ENCODE peak calls at places on chromosomes 7 and 10, in nine cellular contexts. One of them, this sample, is unnamed.

GRCh38 chr10:93503075-93503474 is 6.7 kb downstream of the CEP55 start:
- DNase-seq in GM23338: no peak
- DNase-seq in HCT116: no peak
- DNase-seq in spleen: no peak
- DNase-seq in suprapubic skin: no peak
- DNase-seq in GM12878: peak
- DNase-seq in prostate gland: no peak
- DNase-seq in transverse colon: no peak
- DNase-seq in endothelial cell of umbilical vein: no peak
- DNase-seq in this sample: no peak

GRCh38 chr10:70124918-70125317 is 7.7 kb downstream of the AIFM2 start:
- DNase-seq in GM23338: no peak
- DNase-seq in HCT116: no peak
- DNase-seq in spleen: no peak
- DNase-seq in suprapubic skin: no peak
- DNase-seq in GM12878: no peak
- DNase-seq in prostate gland: no peak
- DNase-seq in transverse colon: no peak
- DNase-seq in endothelial cell of umbilical vein: no peak
- DNase-seq in this sample: no peak

GRCh38 chr10:28418069-28418468 is 114.8 kb upstream of the WAC start:
- DNase-seq in GM23338: no peak
- DNase-seq in HCT116: no peak
- DNase-seq in spleen: no peak
- DNase-seq in suprapubic skin: no peak
- DNase-seq in GM12878: no peak
- DNase-seq in prostate gland: no peak
- DNase-seq in transverse colon: no peak
- DNase-seq in endothelial cell of umbilical vein: no peak
- DNase-seq in this sample: no peak

GRCh38 chr10:44995914-44996633 is 4.6 kb upstream of the ZNF22 start:
- DNase-seq in GM23338: no peak
- DNase-seq in HCT116: no peak
- DNase-seq in spleen: no peak
- DNase-seq in suprapubic skin: no peak
- DNase-seq in GM12878: no peak
- DNase-seq in prostate gland: no peak
- DNase-seq in transverse colon: no peak
- DNase-seq in endothelial cell of umbilical vein: peak
- DNase-seq in this sample: peak

GRCh38 chr7:47195641-47196040 is 386.3 kb downstream of the TNS3 start:
- DNase-seq in GM23338: peak
- DNase-seq in HCT116: peak
- DNase-seq in spleen: no peak
- DNase-seq in suprapubic skin: no peak
- DNase-seq in GM12878: no peak
- DNase-seq in prostate gland: no peak
- DNase-seq in transverse colon: no peak
- DNase-seq in endothelial cell of umbilical vein: no peak
- DNase-seq in this sample: no peak

GRCh38 chr7:55030314-55030713 is 11.5 kb downstream of the EGFR start:
- DNase-seq in GM23338: no peak
- DNase-seq in HCT116: no peak
- DNase-seq in spleen: no peak
- DNase-seq in suprapubic skin: no peak
- DNase-seq in GM12878: no peak
- DNase-seq in prostate gland: no peak
- DNase-seq in transverse colon: no peak
- DNase-seq in endothelial cell of umbilical vein: no peak
- DNase-seq in this sample: no peak

GRCh38 chr7:69775231-69775771 is 177.0 kb downstream of the AUTS2 start:
- DNase-seq in GM23338: no peak
- DNase-seq in HCT116: no peak
- DNase-seq in spleen: no peak
- DNase-seq in suprapubic skin: peak
- DNase-seq in GM12878: no peak
- DNase-seq in prostate gland: no peak
- DNase-seq in transverse colon: no peak
- DNase-seq in endothelial cell of umbilical vein: no peak
- DNase-seq in this sample: no peak

GRCh38 chr10:22443200-22443881 is 98.0 kb downstream of the SPAG6 start:
- DNase-seq in GM23338: no peak
- DNase-seq in HCT116: no peak
- DNase-seq in spleen: no peak
- DNase-seq in suprapubic skin: no peak
- DNase-seq in GM12878: no peak
- DNase-seq in prostate gland: no peak
- DNase-seq in transverse colon: no peak
- DNase-seq in endothelial cell of umbilical vein: no peak
- DNase-seq in this sample: no peak

GRCh38 chr7:11343818-11344413 is 370.2 kb downstream of the PHF14 start:
- DNase-seq in GM23338: peak
- DNase-seq in HCT116: peak
- DNase-seq in spleen: no peak
- DNase-seq in suprapubic skin: no peak
- DNase-seq in GM12878: no peak
- DNase-seq in prostate gland: peak
- DNase-seq in transverse colon: no peak
- DNase-seq in endothelial cell of umbilical vein: peak
- DNase-seq in this sample: no peak

GRCh38 chr7:12921751-12922345 is 234.4 kb downstream of the ARL4A start:
- DNase-seq in GM23338: no peak
- DNase-seq in HCT116: no peak
- DNase-seq in spleen: no peak
- DNase-seq in suprapubic skin: no peak
- DNase-seq in GM12878: no peak
- DNase-seq in prostate gland: no peak
- DNase-seq in transverse colon: peak
- DNase-seq in endothelial cell of umbilical vein: peak
- DNase-seq in this sample: peak

GRCh38 chr7:114620208-114620607 is 205.6 kb downstream of the FOXP2 start:
- DNase-seq in GM23338: no peak
- DNase-seq in HCT116: no peak
- DNase-seq in spleen: no peak
- DNase-seq in suprapubic skin: no peak
- DNase-seq in GM12878: no peak
- DNase-seq in prostate gland: no peak
- DNase-seq in transverse colon: no peak
- DNase-seq in endothelial cell of umbilical vein: no peak
- DNase-seq in this sample: no peak

GRCh38 chr7:37111459-37111858 is 337.2 kb downstream of the ELMO1 start:
- DNase-seq in GM23338: no peak
- DNase-seq in HCT116: no peak
- DNase-seq in spleen: no peak
- DNase-seq in suprapubic skin: no peak
- DNase-seq in GM12878: no peak
- DNase-seq in prostate gland: no peak
- DNase-seq in transverse colon: no peak
- DNase-seq in endothelial cell of umbilical vein: no peak
- DNase-seq in this sample: no peak

GRCh38 chr7:37108615-37109014 is 340.0 kb downstream of the ELMO1 start:
- DNase-seq in GM23338: no peak
- DNase-seq in HCT116: no peak
- DNase-seq in spleen: no peak
- DNase-seq in suprapubic skin: no peak
- DNase-seq in GM12878: no peak
- DNase-seq in prostate gland: no peak
- DNase-seq in transverse colon: no peak
- DNase-seq in endothelial cell of umbilical vein: no peak
- DNase-seq in this sample: no peak

GRCh38 chr7:37109016-37109415 is 339.6 kb downstream of the ELMO1 start:
- DNase-seq in GM23338: no peak
- DNase-seq in HCT116: no peak
- DNase-seq in spleen: no peak
- DNase-seq in suprapubic skin: no peak
- DNase-seq in GM12878: no peak
- DNase-seq in prostate gland: no peak
- DNase-seq in transverse colon: no peak
- DNase-seq in endothelial cell of umbilical vein: peak
- DNase-seq in this sample: no peak

GRCh38 chr7:37110641-37111421 is 337.8 kb downstream of the ELMO1 start:
- DNase-seq in GM23338: no peak
- DNase-seq in HCT116: no peak
- DNase-seq in spleen: no peak
- DNase-seq in suprapubic skin: no peak
- DNase-seq in GM12878: no peak
- DNase-seq in prostate gland: no peak
- DNase-seq in transverse colon: no peak
- DNase-seq in endothelial cell of umbilical vein: no peak
- DNase-seq in this sample: no peak

DNA sequence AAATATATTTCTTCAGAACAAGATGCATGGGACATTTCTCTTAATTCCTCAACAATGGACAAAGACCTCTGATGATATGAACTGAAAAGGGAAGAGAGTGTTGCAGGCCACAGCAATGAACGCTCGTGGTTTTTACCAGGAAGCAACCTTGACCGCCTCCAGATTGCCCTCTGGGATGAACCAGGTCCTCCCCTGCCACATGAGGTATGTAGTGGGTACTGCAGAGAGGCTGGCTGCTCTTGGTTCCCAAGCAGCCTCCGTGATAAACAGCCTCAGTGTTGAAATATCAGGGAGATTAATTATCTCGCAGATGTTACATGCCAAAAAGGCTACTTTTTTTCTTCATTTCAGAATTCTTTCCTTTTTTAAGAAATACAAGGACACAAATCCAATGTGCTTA is 338.8 kb downstream of the ELMO1 start:
- DNase-seq in GM23338: peak
- DNase-seq in HCT116: no peak
- DNase-seq in spleen: no peak
- DNase-seq in suprapubic skin: no peak
- DNase-seq in GM12878: no peak
- DNase-seq in prostate gland: no peak
- DNase-seq in transverse colon: no peak
- DNase-seq in endothelial cell of umbilical vein: peak
- DNase-seq in this sample: no peak
- TF ChIP-seq POLR2AphosphoS5 in GM23338: no peak
- TF ChIP-seq POLR2AphosphoS5 in HCT116: no peak
- TF ChIP-seq POLR2AphosphoS5 in spleen: no peak
- TF ChIP-seq POLR2AphosphoS5 in suprapubic skin: no peak
- TF ChIP-seq POLR2AphosphoS5 in GM12878: no peak
- TF ChIP-seq POLR2AphosphoS5 in prostate gland: no peak
- TF ChIP-seq POLR2AphosphoS5 in transverse colon: no peak
- TF ChIP-seq POLR2AphosphoS5 in endothelial cell of umbilical vein: no peak
- TF ChIP-seq POLR2AphosphoS5 in this sample: peak

GRCh38 chr10:11647676-11648075 is 36.2 kb upstream of the USP6NL start:
- DNase-seq in GM23338: no peak
- DNase-seq in HCT116: no peak
- DNase-seq in spleen: no peak
- DNase-seq in suprapubic skin: no peak
- DNase-seq in GM12878: no peak
- DNase-seq in prostate gland: no peak
- DNase-seq in transverse colon: no peak
- DNase-seq in endothelial cell of umbilical vein: peak
- DNase-seq in this sample: no peak

GRCh38 chr10:11643039-11643438 is 31.6 kb upstream of the USP6NL start:
- DNase-seq in GM23338: no peak
- DNase-seq in HCT116: no peak
- DNase-seq in spleen: peak
- DNase-seq in suprapubic skin: no peak
- DNase-seq in GM12878: no peak
- DNase-seq in prostate gland: no peak
- DNase-seq in transverse colon: no peak
- DNase-seq in endothelial cell of umbilical vein: no peak
- DNase-seq in this sample: no peak

GRCh38 chr10:11642558-11642957 is 31.1 kb upstream of the USP6NL start:
- DNase-seq in GM23338: no peak
- DNase-seq in HCT116: no peak
- DNase-seq in spleen: no peak
- DNase-seq in suprapubic skin: no peak
- DNase-seq in GM12878: no peak
- DNase-seq in prostate gland: no peak
- DNase-seq in transverse colon: no peak
- DNase-seq in endothelial cell of umbilical vein: no peak
- DNase-seq in this sample: no peak

GRCh38 chr10:11646450-11646849 is 35.0 kb upstream of the USP6NL start:
- DNase-seq in GM23338: no peak
- DNase-seq in HCT116: no peak
- DNase-seq in spleen: peak
- DNase-seq in suprapubic skin: no peak
- DNase-seq in GM12878: no peak
- DNase-seq in prostate gland: no peak
- DNase-seq in transverse colon: no peak
- DNase-seq in endothelial cell of umbilical vein: no peak
- DNase-seq in this sample: no peak
- TF ChIP-seq CTCF in GM23338: no peak
- TF ChIP-seq CTCF in HCT116: no peak
- TF ChIP-seq CTCF in spleen: no peak
- TF ChIP-seq CTCF in suprapubic skin: no peak
- TF ChIP-seq CTCF in GM12878: no peak
- TF ChIP-seq CTCF in prostate gland: no peak
- TF ChIP-seq CTCF in transverse colon: no peak
- TF ChIP-seq CTCF in endothelial cell of umbilical vein: no peak
- TF ChIP-seq CTCF in this sample: no peak

GRCh38 chr7:75638607-75639070 is 100.1 kb downstream of the HIP1 start:
- DNase-seq in GM23338: peak
- DNase-seq in HCT116: no peak
- DNase-seq in spleen: peak
- DNase-seq in suprapubic skin: no peak
- DNase-seq in GM12878: no peak
- DNase-seq in prostate gland: peak
- DNase-seq in transverse colon: peak
- DNase-seq in endothelial cell of umbilical vein: peak
- DNase-seq in this sample: peak

GRCh38 chr7:75642810-75643486 is 95.8 kb downstream of the HIP1 start:
- DNase-seq in GM23338: peak
- DNase-seq in HCT116: peak
- DNase-seq in spleen: no peak
- DNase-seq in suprapubic skin: no peak
- DNase-seq in GM12878: peak
- DNase-seq in prostate gland: peak
- DNase-seq in transverse colon: peak
- DNase-seq in endothelial cell of umbilical vein: peak
- DNase-seq in this sample: peak

GRCh38 chr7:75637854-75638606 is 100.7 kb downstream of the HIP1 start:
- DNase-seq in GM23338: peak
- DNase-seq in HCT116: no peak
- DNase-seq in spleen: no peak
- DNase-seq in suprapubic skin: no peak
- DNase-seq in GM12878: no peak
- DNase-seq in prostate gland: no peak
- DNase-seq in transverse colon: no peak
- DNase-seq in endothelial cell of umbilical vein: no peak
- DNase-seq in this sample: no peak

GRCh38 chr7:75639071-75639892 is 99.5 kb downstream of the HIP1 start:
- DNase-seq in GM23338: peak
- DNase-seq in HCT116: no peak
- DNase-seq in spleen: peak
- DNase-seq in suprapubic skin: no peak
- DNase-seq in GM12878: no peak
- DNase-seq in prostate gland: no peak
- DNase-seq in transverse colon: peak
- DNase-seq in endothelial cell of umbilical vein: peak
- DNase-seq in this sample: peak

GRCh38 chr7:75639893-75640600 is 98.7 kb downstream of the HIP1 start:
- DNase-seq in GM23338: no peak
- DNase-seq in HCT116: no peak
- DNase-seq in spleen: no peak
- DNase-seq in suprapubic skin: no peak
- DNase-seq in GM12878: no peak
- DNase-seq in prostate gland: no peak
- DNase-seq in transverse colon: no peak
- DNase-seq in endothelial cell of umbilical vein: no peak
- DNase-seq in this sample: no peak
- H3K27ac ChIP-seq in GM23338: peak
- H3K27ac ChIP-seq in HCT116: peak
- H3K27ac ChIP-seq in spleen: peak
- H3K27ac ChIP-seq in suprapubic skin: peak
- H3K27ac ChIP-seq in GM12878: no peak
- H3K27ac ChIP-seq in prostate gland: peak
- H3K27ac ChIP-seq in transverse colon: peak
- H3K27ac ChIP-seq in endothelial cell of umbilical vein: no peak
- H3K27ac ChIP-seq in this sample: peak

GRCh38 chr7:353746-354325 is 63.9 kb downstream of the FOXL3 start:
- DNase-seq in GM23338: no peak
- DNase-seq in HCT116: no peak
- DNase-seq in spleen: peak
- DNase-seq in suprapubic skin: no peak
- DNase-seq in GM12878: no peak
- DNase-seq in prostate gland: no peak
- DNase-seq in transverse colon: no peak
- DNase-seq in endothelial cell of umbilical vein: peak
- DNase-seq in this sample: no peak
- TF ChIP-seq POLR2AphosphoS5 in GM23338: no peak
- TF ChIP-seq POLR2AphosphoS5 in HCT116: no peak
- TF ChIP-seq POLR2AphosphoS5 in spleen: peak
- TF ChIP-seq POLR2AphosphoS5 in suprapubic skin: no peak
- TF ChIP-seq POLR2AphosphoS5 in GM12878: no peak
- TF ChIP-seq POLR2AphosphoS5 in prostate gland: no peak
- TF ChIP-seq POLR2AphosphoS5 in transverse colon: no peak
- TF ChIP-seq POLR2AphosphoS5 in endothelial cell of umbilical vein: peak
- TF ChIP-seq POLR2AphosphoS5 in this sample: no peak

This sample was measured in stomach.